ENCODE peak calls at places on chromosome 12, in nine cellular contexts. E is mucosa of descending colon, R is mesendoderm, B is HT1080, A is kidney tubule cell, T is AML-193, G is glutamatergic neuron, X is NCI-H345, O is ACHN. Z is an unnamed sample.

GRCh38 chr12:63302269-63302940 is 151.4 kb upstream of the AVPR1A start:
- DNase-seq in X (no peak), O (no peak), E (no peak), A (peak; percentile 57), G (no peak), B (peak; percentile 23), T (no peak), R (peak; percentile 23), Z (no peak)

GRCh38 chr12:132586929-132587328 is 23.5 kb downstream of the LRCOL1 start:
- DNase-seq in A (no peak), O (no peak), T (no peak), B (no peak), X (no peak), R (no peak), E (no peak), G (no peak), Z (no peak)

GRCh38 chr12:13008741-13009380 is 8.8 kb upstream of the HEBP1 start:
- DNase-seq in B (no peak), T (no peak), G (no peak), E (no peak), X (no peak), R (no peak), O (no peak), A (no peak), Z (no peak)

GRCh38 chr12:90013409-90013808 is 304.8 kb upstream of the ATP2B1 start:
- DNase-seq in R (peak; percentile 49), X (no peak), A (no peak), B (peak; percentile 15), G (no peak), E (no peak), O (peak; percentile 8), T (no peak), Z (no peak)

GRCh38 chr12:57498143-57498524 is 10.3 kb downstream of the MARS1 start:
- DNase-seq in O (no peak), T (no peak), B (no peak), X (no peak), E (no peak), A (no peak), R (peak; percentile 55), G (no peak), Z (no peak)

GRCh38 chr12:111031956-111032919 is 111.9 kb upstream of the MYL2 start:
- DNase-seq in E (no peak), T (no peak), A (no peak), B (no peak), X (no peak), O (no peak), R (no peak), G (no peak), Z (no peak)

GRCh38 chr12:79444089-79444488 is 246.7 kb downstream of the PAWR start:
- DNase-seq in X (no peak), O (no peak), E (no peak), T (no peak), R (no peak), B (peak; percentile 79), G (no peak), A (peak; percentile 42), Z (no peak)

GRCh38 chr12:120367252-120367923 is 1.6 kb downstream of the MSI1 start:
- DNase-seq in E (no peak), B (no peak), G (peak; percentile 70), A (no peak), T (no peak), R (peak; percentile 85), O (peak; percentile 36), X (peak; percentile 18), Z (no peak)

GRCh38 chr12:49367381-49368239 is at the start of gene SPATS2:
- DNase-seq in X (no peak), G (peak; percentile 100), E (peak; percentile 96), R (peak; percentile 98), A (no peak), B (peak; percentile 18), O (peak; percentile 46), T (no peak), Z (no peak)

GRCh38 chr12:45051490-45052105 is 699 bp upstream of the DBX2 start:
- DNase-seq in B (peak; percentile 7), O (no peak), E (no peak), R (peak; percentile 26), G (no peak), T (no peak), X (no peak), A (peak; percentile 6), Z (no peak)

GRCh38 chr12:79329933-79330332 is 360.8 kb downstream of the PAWR start:
- DNase-seq in A (no peak), B (no peak), E (no peak), T (no peak), X (no peak), G (no peak), O (no peak), R (no peak), Z (no peak)

GRCh38 chr12:112261559-112261958 is 120.7 kb downstream of the HECTD4 start:
- DNase-seq in X (no peak), G (peak; percentile 23), B (no peak), A (no peak), T (no peak), O (peak; percentile 22), R (peak; percentile 56), E (no peak), Z (no peak)